ENCODE peak calls at places on chromosomes 16 and 17, in four cellular contexts. X, D, Z and R are unnamed samples.

GRCh38 chr17:67608691-67609090 is 109.0 kb upstream of the NOL11 start:
- DNase-seq in X (no peak), D (peak; percentile 71), Z (no peak), R (no peak)

GRCh38 chr17:34990921-34991365 is 10.6 kb downstream of the LIG3 start:
- DNase-seq in X (peak; percentile 57), D (no peak), Z (peak; percentile 94), R (no peak)

GRCh38 chr16:85428168-85428898 is 184.8 kb upstream of the GSE1 start:
- DNase-seq in X (peak; percentile 66), D (peak; percentile 16), Z (peak; percentile 69), R (peak; percentile 47)

GRCh38 chr16:86061318-86061695 is 162.3 kb downstream of the IRF8 start:
- DNase-seq in X (no peak), D (no peak), Z (no peak), R (no peak)

GRCh38 chr17:60164164-60164563 is 14.4 kb downstream of the CA4 start:
- DNase-seq in X (no peak), D (no peak), Z (no peak), R (no peak)

GRCh38 chr17:75679706-75680201 is 12.6 kb downstream of the SAP30BP start:
- DNase-seq in X (no peak), D (no peak), Z (no peak), R (no peak)

GRCh38 chr17:57407287-57408063 is 151.2 kb downstream of the MSI2 start:
- DNase-seq in X (no peak), D (no peak), Z (no peak), R (peak; percentile 46)

GRCh38 chr17:68318103-68318991 is 27.1 kb downstream of the ARSG start:
- DNase-seq in X (peak; percentile 25), D (peak; percentile 82), Z (peak; percentile 87), R (no peak)

GRCh38 chr17:48215583-48216139 is 108.1 kb downstream of the SNX11 start:
- DNase-seq in X (no peak), D (peak; percentile 36), Z (peak; percentile 30), R (peak; percentile 55)

GRCh38 chr16:84874004-84874435 is 54.2 kb downstream of the CRISPLD2 start:
- DNase-seq in X (no peak), D (no peak), Z (no peak), R (no peak)

GRCh38 chr16:23132921-23133532 is 16.2 kb downstream of the USP31 start:
- DNase-seq in X (no peak), D (no peak), Z (no peak), R (no peak)

GRCh38 chr16:575354-576196 is 5.8 kb downstream of the PIGQ start:
- DNase-seq in X (no peak), D (no peak), Z (no peak), R (no peak)

GRCh38 chr17:71461504-71462197 is 659.2 kb upstream of the SOX9 start:
- DNase-seq in X (no peak), D (no peak), Z (no peak), R (no peak)

GRCh38 chr17:79664925-79665738 is 54.3 kb upstream of the RBFOX3 start:
- DNase-seq in X (peak; percentile 84), D (no peak), Z (no peak), R (peak; percentile 39)

GRCh38 chr16:86534779-86535605 is 20.0 kb downstream of the MTHFSD start:
- DNase-seq in X (no peak), D (no peak), Z (no peak), R (no peak)

GRCh38 chr16:14289692-14290340 is 218.7 kb downstream of the MRTFB start:
- DNase-seq in X (no peak), D (no peak), Z (peak; percentile 62), R (peak; percentile 32)

GRCh38 chr16:12111223-12111622 is 134.7 kb downstream of the SNX29 start:
- DNase-seq in X (no peak), D (no peak), Z (no peak), R (no peak)

GRCh38 chr16:80993293-80993691 is 13.4 kb downstream of the CMC2 start:
- DNase-seq in X (no peak), D (peak; percentile 93), Z (no peak), R (no peak)

GRCh38 chr16:10967981-10968380 is 23.6 kb downstream of the CLEC16A start:
- DNase-seq in X (peak; percentile 49), D (no peak), Z (no peak), R (no peak)

GRCh38 chr17:6374761-6375312 is 60.1 kb downstream of the AIPL1 start:
- DNase-seq in X (no peak), D (peak; percentile 20), Z (no peak), R (peak; percentile 45)

GRCh38 chr16:22664132-22664531 is 149.8 kb upstream of the HS3ST2 start:
- DNase-seq in X (no peak), D (no peak), Z (no peak), R (no peak)

GRCh38 chr17:9763643-9764042 is 27.7 kb downstream of the DHRS7C start:
- DNase-seq in X (no peak), D (no peak), Z (peak; percentile 52), R (no peak)

GRCh38 chr17:50837286-50837979 is 2.0 kb downstream of the WFIKKN2 start:
- DNase-seq in X (no peak), D (no peak), Z (no peak), R (no peak)

GRCh38 chr16:88383401-88384221 is 852 bp downstream of the ZNF469 start:
- DNase-seq in X (peak; percentile 26), D (peak; percentile 39), Z (no peak), R (peak; percentile 60)
- TF ChIP-seq CTCF in X (peak; percentile 31), D (peak; percentile 65), Z (no peak), R (peak; percentile 41)

DNA sequence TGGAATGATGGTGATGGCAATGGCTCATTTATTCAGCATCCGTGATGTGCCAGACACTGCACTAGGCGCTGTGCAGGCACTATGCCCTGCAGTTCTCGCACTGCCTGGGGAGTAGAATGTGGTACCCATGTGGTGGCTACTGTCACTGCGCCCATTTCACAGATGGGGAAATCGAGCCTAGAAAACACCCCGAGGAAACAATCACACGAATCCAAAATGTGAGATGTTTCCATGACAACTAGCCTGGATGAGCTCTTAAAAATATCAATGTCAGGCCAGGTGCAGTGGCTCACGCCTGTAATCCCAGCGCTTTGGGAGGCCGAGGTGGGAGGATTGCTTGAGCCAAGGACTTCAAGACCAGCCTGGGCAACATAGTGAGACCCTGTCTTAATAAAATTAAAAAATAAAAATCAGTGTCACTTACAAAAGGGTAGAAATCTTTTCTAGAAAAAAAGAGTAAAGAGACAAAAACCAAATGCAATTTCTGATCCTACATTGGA is 57.9 kb upstream of the TNRC6A start:
- DNase-seq in X (no peak), D (no peak), Z (no peak), R (no peak)
- TF ChIP-seq CTCF in X (no peak), D (peak; percentile 21), Z (no peak), R (no peak)

GRCh38 chr16:89607937-89608740 is 5.3 kb upstream of the DPEP1 start:
- DNase-seq in X (no peak), D (no peak), Z (no peak), R (no peak)
- TF ChIP-seq CTCF in X (no peak), D (no peak), Z (no peak), R (no peak)

DNA sequence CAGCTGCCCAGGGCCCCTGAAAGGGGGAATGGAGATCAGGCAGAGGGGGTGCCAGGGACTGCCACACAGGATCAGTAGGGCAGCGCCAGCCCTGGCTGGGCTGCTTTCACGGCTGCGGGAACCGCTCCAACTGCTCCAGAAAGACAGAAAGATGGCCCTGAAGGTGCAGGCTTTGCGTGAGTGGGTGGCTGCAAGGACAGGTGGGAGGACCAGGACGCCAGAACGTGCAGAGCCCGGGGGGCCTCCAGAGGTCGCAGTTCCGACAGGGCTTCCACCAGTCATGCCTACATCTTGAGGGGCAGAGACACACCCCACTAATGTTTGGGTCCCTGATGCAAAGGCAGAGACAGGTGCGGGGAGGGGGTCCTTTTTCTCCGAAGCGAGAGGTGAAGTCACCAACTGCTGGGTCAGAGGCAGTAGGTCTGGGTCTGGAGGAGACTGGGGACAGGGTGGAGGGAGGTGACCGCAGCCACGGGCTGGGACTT is 790 bp upstream of the ATP6V0C start:
- DNase-seq in X (peak; percentile 50), D (no peak), Z (peak; percentile 41), R (no peak)
- TF ChIP-seq CTCF in X (no peak), D (peak; percentile 24), Z (peak; percentile 12), R (no peak)